ENCODE peak calls at places on chromosomes 5 and 9, in six cellular contexts. V is NCI-H2227 treated with DMSO at 0.1 percent for 48 hours; M is KG1; J is NCI-H2081; I is stimulated activated CD4-positive, alpha-beta T cell treated with anti-CD3 and anti-CD28 coated beads, Interleukin-1b, Interleukin-23, amount 100 ng/mL, for 48 hours; C is NCI-H1092 treated with DMSO at 0.1 percent for 48 hours. Q is an unnamed sample.

GRCh38 chr5:139287890-139288635 is 5.5 kb upstream of the MATR3 start:
- DNase-seq in I (no peak), V (no peak), J (no peak), M (no peak), C (no peak), Q (no peak)

GRCh38 chr9:99577351-99577750 is 244.3 kb upstream of the NR4A3 start:
- DNase-seq in C (no peak), I (no peak), V (no peak), M (no peak), J (no peak), Q (no peak)

GRCh38 chr9:15231788-15232635 is 75.0 kb downstream of the TTC39B start:
- DNase-seq in I (peak; percentile 27), C (peak; percentile 22), J (peak; percentile 32), V (no peak), M (no peak), Q (no peak)

GRCh38 chr5:71925608-71926091 is 181.6 kb upstream of the MAP1B start:
- DNase-seq in V (no peak), M (no peak), J (peak; percentile 17), I (no peak), C (peak; percentile 22), Q (no peak)

GRCh38 chr5:126544087-126544740 is 50.8 kb downstream of the ALDH7A1 start:
- DNase-seq in V (peak; percentile 2), C (peak; percentile 13), J (peak; percentile 51), M (no peak), I (peak; percentile 30), Q (no peak)

GRCh38 chr9:32587901-32588300 is 14.9 kb upstream of the NDUFB6 start:
- DNase-seq in I (peak; percentile 27), C (no peak), J (no peak), M (no peak), V (no peak), Q (no peak)

GRCh38 chr5:44943637-44944036 is 134.9 kb downstream of the MRPS30 start:
- DNase-seq in V (no peak), J (no peak), I (no peak), M (no peak), C (no peak), Q (no peak)

GRCh38 chr5:111719773-111720172 is 37.2 kb downstream of the NREP start:
- DNase-seq in C (no peak), V (no peak), I (no peak), J (no peak), M (no peak), Q (no peak)

GRCh38 chr5:14134771-14135170 is 8.4 kb upstream of the TRIO start:
- DNase-seq in C (no peak), J (no peak), I (no peak), V (no peak), M (no peak), Q (no peak)

GRCh38 chr9:127589955-127590370 is 22.1 kb upstream of the STXBP1 start:
- DNase-seq in V (peak; percentile 33), J (peak; percentile 73), M (no peak), I (no peak), C (peak; percentile 64), Q (peak; percentile 79)

GRCh38 chr5:129098488-129099183 is 4.1 kb downstream of the ISOC1 start:
- DNase-seq in J (no peak), V (no peak), C (no peak), M (no peak), I (no peak), Q (no peak)

GRCh38 chr9:80926611-80927010 is 762.7 kb downstream of the TLE1 start:
- DNase-seq in C (no peak), J (peak; percentile 89), I (no peak), M (no peak), V (no peak), Q (no peak)

GRCh38 chr9:134127616-134128015 is 8.3 kb upstream of the WDR5 start:
- DNase-seq in M (no peak), J (no peak), C (no peak), I (no peak), V (no peak), Q (no peak)

GRCh38 chr9:107733530-107733907 is 243.9 kb upstream of the KLF4 start:
- DNase-seq in J (no peak), C (no peak), M (no peak), I (no peak), V (no peak), Q (peak; percentile 30)

GRCh38 chr9:132141364-132141947 is 20.4 kb upstream of the NTNG2 start:
- DNase-seq in V (no peak), J (peak; percentile 82), M (no peak), I (no peak), C (peak; percentile 91), Q (peak; percentile 53)

GRCh38 chr9:136881691-136882108 is 4.6 kb upstream of the TRAF2 start:
- DNase-seq in I (peak; percentile 68), M (no peak), J (no peak), V (no peak), C (no peak), Q (no peak)

GRCh38 chr5:114789773-114790402 is 379.8 kb downstream of the TRIM36 start:
- DNase-seq in V (no peak), M (no peak), I (no peak), J (peak; percentile 47), C (peak; percentile 69), Q (no peak)

GRCh38 chr5:10703676-10704075 is 57.4 kb downstream of the DAP start:
- DNase-seq in J (peak; percentile 81), C (peak; percentile 6), M (no peak), V (no peak), I (no peak), Q (no peak)

GRCh38 chr5:133299021-133299420 is 247.2 kb downstream of the HSPA4 start:
- DNase-seq in M (no peak), C (no peak), J (no peak), I (no peak), V (no peak), Q (no peak)

Q was measured in head of caudate nucleus.